ENCODE peak calls at places on chromosomes 6 and 20, in five cellular contexts. R is aorta, M is PC-3, W is GM12878, P is lung. I is an unnamed sample.

GRCh38 chr20:35307666-35308653 is 15.7 kb upstream of the FAM83C start:
- DNase-seq in M (peak; percentile 94), P (no peak), R (peak; percentile 83), W (no peak), I (peak; percentile 98)

GRCh38 chr6:20404641-20405032 is 3.0 kb downstream of the E2F3 start:
- DNase-seq in R (no peak), W (peak; percentile 56), M (peak; percentile 79), P (no peak), I (peak; percentile 56)

GRCh38 chr20:60055740-60056139 is 97.5 kb downstream of the CDH26 start:
- DNase-seq in W (peak; percentile 4), M (no peak), R (peak; percentile 77), P (peak; percentile 68), I (no peak)

GRCh38 chr20:30168025-30168799 is 1089.3 kb upstream of the DEFB115 start:
- DNase-seq in W (no peak), M (no peak), P (no peak), R (no peak), I (no peak)

GRCh38 chr20:37282558-37282957 is 6.9 kb upstream of the MANBAL start:
- DNase-seq in R (no peak), W (no peak), P (no peak), M (peak; percentile 40), I (no peak)

GRCh38 chr20:63544958-63545516 is 2.5 kb downstream of the SRMS start:
- DNase-seq in R (no peak), M (peak; percentile 97), P (no peak), W (no peak), I (peak; percentile 71)

GRCh38 chr6:35486005-35486925 is 10.6 kb downstream of the TEAD3 start:
- DNase-seq in W (no peak), M (peak; percentile 81), R (peak; percentile 56), P (peak; percentile 79), I (peak; percentile 83)

GRCh38 chr20:32521780-32522524 is 63.2 kb downstream of the NOL4L start:
- DNase-seq in P (peak; percentile 68), M (peak; percentile 74), W (no peak), R (peak; percentile 75), I (no peak)

GRCh38 chr20:50085481-50086365 is 27.2 kb downstream of the UBE2V1 start:
- DNase-seq in R (peak; percentile 66), M (peak; percentile 75), W (no peak), P (peak; percentile 56), I (peak; percentile 42)

GRCh38 chr6:1029196-1029595 is 282.7 kb upstream of the FOXQ1 start:
- DNase-seq in R (no peak), W (no peak), M (no peak), P (peak; percentile 15), I (no peak)

DNA sequence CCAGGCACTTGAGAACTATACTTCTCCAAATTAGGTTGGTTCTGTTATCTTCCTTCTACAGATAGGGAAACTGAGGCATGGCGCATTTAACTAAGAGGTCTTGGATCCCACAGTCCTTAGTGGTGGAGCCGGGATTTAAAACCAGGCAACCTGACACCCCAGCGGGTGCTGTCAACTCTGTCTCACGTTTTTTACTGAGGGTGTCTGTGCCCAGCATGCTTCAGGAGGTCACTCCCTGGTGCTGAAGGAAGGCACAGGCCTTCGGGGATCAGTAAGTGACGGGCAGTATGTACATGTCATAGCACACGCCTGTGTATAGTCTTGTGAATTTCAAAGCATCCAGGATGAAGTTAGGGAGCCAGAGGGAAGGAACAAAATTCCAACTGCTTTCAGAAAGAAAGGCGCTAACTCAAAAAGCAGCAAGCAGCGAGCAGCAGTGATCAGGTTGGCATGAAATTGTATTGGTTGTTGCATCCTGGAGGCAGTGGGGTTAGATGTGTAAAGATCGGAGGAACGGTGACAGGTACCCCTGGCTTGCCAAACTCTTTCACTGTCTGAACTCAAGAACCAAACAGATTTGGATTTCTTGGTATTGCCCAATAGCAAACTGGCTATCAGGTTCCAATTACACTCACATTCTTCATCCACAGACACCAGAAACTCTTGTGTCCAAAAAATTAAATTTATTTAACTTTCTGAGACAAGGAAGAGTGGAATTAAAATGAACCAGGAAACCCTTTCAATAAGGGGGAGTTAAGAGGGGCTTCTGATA is 318.6 kb downstream of the THBS2 start:
- DNase-seq in R (no peak), M (no peak), W (no peak), P (no peak), I (no peak)
- H3K27ac ChIP-seq in R (no peak overlapping the region), M (no peak overlapping the region), W (no peak overlapping the region), P (no peak overlapping the region), I (no peak overlapping the region)

DNA sequence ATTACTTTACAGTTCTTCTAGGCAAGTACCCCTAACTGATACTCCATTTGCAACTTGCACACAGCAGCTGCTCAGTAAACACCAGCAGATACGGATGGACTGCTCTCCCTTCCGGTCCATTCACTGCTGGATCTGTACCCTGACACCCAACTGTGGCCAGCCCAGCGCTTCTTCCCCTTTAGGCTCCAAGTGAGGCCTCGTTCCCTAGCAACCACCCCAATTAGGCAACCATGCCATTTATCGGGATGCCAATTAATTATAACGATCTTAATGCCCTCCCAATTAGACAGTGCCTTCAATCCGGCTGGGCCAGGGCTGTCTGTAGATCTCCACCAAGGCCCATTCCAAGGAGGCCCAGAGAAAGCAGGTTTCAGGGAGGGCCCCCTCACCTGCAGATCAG is 3.2 kb downstream of the SULF2 start:
- DNase-seq in R (no peak), P (no peak), M (no peak), W (no peak), I (no peak)
- H3K4me1 ChIP-seq in R (no peaks in the 10 kb centered on the region), P (peaks cover 9% of the 10 kb centered on the region), M (peaks cover 27% of the 10 kb centered on the region), W (peaks cover 2% of the 10 kb centered on the region), I (peaks cover 5% of the 10 kb centered on the region)

DNA sequence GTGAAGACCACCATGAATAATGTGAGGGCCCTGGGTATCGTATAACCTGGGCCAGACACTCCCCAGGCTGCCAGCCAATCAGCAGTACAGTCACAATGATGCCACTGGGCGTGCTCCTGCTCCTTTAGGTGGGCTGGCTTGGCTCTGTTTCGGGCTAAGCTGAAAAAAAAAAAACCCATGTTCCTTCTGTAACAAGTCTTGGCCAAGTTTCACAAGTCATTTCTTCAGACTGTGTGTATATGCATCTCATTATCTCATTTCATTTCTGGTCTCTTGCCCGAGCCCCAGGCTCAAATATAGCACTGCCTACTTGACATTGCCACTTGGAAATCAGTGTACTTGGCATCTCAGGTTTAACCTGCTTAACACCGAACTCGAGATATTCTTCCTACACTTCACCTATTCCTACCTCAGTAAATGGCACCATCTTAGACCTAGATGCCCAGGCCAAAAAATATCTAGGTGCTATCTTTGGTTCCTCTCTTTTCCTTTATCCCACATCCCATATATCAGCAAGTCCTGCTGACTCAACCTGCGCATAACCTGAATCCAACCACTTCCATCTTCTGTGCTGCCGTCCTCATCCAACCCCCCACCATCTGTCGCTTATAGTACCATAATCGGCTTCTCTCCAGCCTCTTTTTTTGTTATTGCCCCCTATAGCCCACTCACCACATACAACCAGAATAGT is 1.8 kb downstream of the UQCC2 start:
- DNase-seq in W (no peak), M (no peak), P (no peak), R (no peak), I (no peak)
- H3K27ac ChIP-seq in W (no peak overlapping the region), M (no peak overlapping the region), P (peak overlapping the region; percentile 82), R (no peak overlapping the region), I (no peak overlapping the region)

GRCh38 chr6:13559968-13560650 is 14.3 kb upstream of the SIRT5 start:
- DNase-seq in M (peak; percentile 23), P (no peak), R (no peak), W (no peak), I (no peak)
- H3K4me1 ChIP-seq in M (peaks cover 11% of the 10 kb centered on the region), P (peaks cover 2% of the 10 kb centered on the region), R (no peaks in the 10 kb centered on the region), W (no peaks in the 10 kb centered on the region), I (peaks cover 11% of the 10 kb centered on the region)